ENCODE peak calls at places on chromosomes 1 and 21, in four cellular contexts. X is HCT116, R is IMR-90, Q is fibroblast of lung. V is an unnamed sample.

GRCh38 chr1:17438176-17438976 is 1.1 kb downstream of the RCC2 start:
- DNase-seq in X (no peak), R (peak; percentile 36), Q (peak; percentile 40), V (no peak)

GRCh38 chr1:184753608-184754478 is 815 bp downstream of the EDEM3 start:
- DNase-seq in Q (peak; percentile 28), R (peak; percentile 29), X (no peak), V (no peak)

GRCh38 chr21:38859852-38860251 is 54.1 kb downstream of the ETS2 start:
- DNase-seq in X (no peak), Q (no peak), R (peak; percentile 39), V (no peak)

GRCh38 chr1:93783876-93784275 is 95.1 kb downstream of the DNTTIP2 start:
- DNase-seq in X (no peak), Q (no peak), R (no peak), V (no peak)

GRCh38 chr1:63038586-63038985 is 254.7 kb downstream of the ATG4C start:
- DNase-seq in Q (no peak), R (no peak), X (no peak), V (no peak)

GRCh38 chr1:58983633-58984301 is 199.9 kb upstream of the JUN start:
- DNase-seq in X (no peak), Q (peak; percentile 55), R (no peak), V (no peak)

GRCh38 chr21:31606081-31606874 is 53.2 kb upstream of the SOD1 start:
- DNase-seq in Q (no peak), X (no peak), R (no peak), V (no peak)

GRCh38 chr1:85484716-85485115 is 19.8 kb upstream of the DDAH1 start:
- DNase-seq in Q (no peak), X (no peak), R (no peak), V (no peak)

GRCh38 chr1:5423109-5423508 is 569.1 kb downstream of the NPHP4 start:
- DNase-seq in X (no peak), R (no peak), Q (no peak), V (no peak)

GRCh38 chr21:35614412-35614901 is 445.9 kb downstream of the SETD4 start:
- DNase-seq in X (peak; percentile 4), Q (no peak), R (peak; percentile 39), V (peak; percentile 89)

GRCh38 chr1:191575180-191575579 is 583.1 kb upstream of the RGS18 start:
- DNase-seq in Q (no peak), X (no peak), R (peak; percentile 21), V (no peak)

GRCh38 chr21:28337319-28337718 is 655.4 kb downstream of the LTN1 start:
- DNase-seq in X (no peak), R (peak; percentile 78), Q (peak; percentile 86), V (no peak)

GRCh38 chr1:205536759-205537361 is 32.4 kb downstream of the CDK18 start:
- DNase-seq in Q (no peak), X (no peak), R (no peak), V (no peak)

GRCh38 chr1:54781023-54781723 is 16.9 kb upstream of the PARS2 start:
- DNase-seq in R (no peak), X (no peak), Q (no peak), V (no peak)

GRCh38 chr1:77473690-77474089 is 191.9 kb downstream of the AK5 start:
- DNase-seq in X (no peak), Q (peak; percentile 86), R (peak; percentile 93), V (no peak)

GRCh38 chr1:215377736-215378135 is 189.4 kb upstream of the KCTD3 start:
- DNase-seq in Q (no peak), X (no peak), R (no peak), V (no peak)

GRCh38 chr1:184114818-184115398 is 63.4 kb downstream of the TSEN15 start:
- DNase-seq in X (no peak), Q (no peak), R (no peak), V (no peak)

GRCh38 chr1:86201321-86201720 is 44.7 kb upstream of the COL24A1 start:
- DNase-seq in Q (no peak), R (peak; percentile 47), X (no peak), V (no peak)

GRCh38 chr1:116987256-116987555 is 14.4 kb upstream of the CD101 start:
- DNase-seq in R (no peak), X (no peak), Q (no peak), V (no peak)

GRCh38 chr21:45074818-45075605 is 632 bp downstream of the ADARB1 start:
- DNase-seq in R (no peak), Q (no peak), X (no peak), V (no peak)
- H2AFZ ChIP-seq in R (peak overlapping the region; percentile 84), Q (peak overlapping the region; percentile 43), X (no peak overlapping the region), V (peak overlapping the region; percentile 65)

GRCh38 chr1:94953741-94954140 is 26.8 kb upstream of the CNN3 start:
- DNase-seq in Q (no peak), R (peak; percentile 17), X (no peak), V (no peak)
- H2AFZ ChIP-seq in Q (peak overlapping the region; percentile 24), R (no peak overlapping the region), X (no peak overlapping the region), V (no peak overlapping the region)

GRCh38 chr1:155294520-155295182 is 6.6 kb downstream of the PKLR start:
- DNase-seq in Q (no peak), R (no peak), X (no peak), V (no peak)
- H2AFZ ChIP-seq in Q (no peak overlapping the region), R (peak overlapping the region; percentile 18), X (no peak overlapping the region), V (no peak overlapping the region)

DNA sequence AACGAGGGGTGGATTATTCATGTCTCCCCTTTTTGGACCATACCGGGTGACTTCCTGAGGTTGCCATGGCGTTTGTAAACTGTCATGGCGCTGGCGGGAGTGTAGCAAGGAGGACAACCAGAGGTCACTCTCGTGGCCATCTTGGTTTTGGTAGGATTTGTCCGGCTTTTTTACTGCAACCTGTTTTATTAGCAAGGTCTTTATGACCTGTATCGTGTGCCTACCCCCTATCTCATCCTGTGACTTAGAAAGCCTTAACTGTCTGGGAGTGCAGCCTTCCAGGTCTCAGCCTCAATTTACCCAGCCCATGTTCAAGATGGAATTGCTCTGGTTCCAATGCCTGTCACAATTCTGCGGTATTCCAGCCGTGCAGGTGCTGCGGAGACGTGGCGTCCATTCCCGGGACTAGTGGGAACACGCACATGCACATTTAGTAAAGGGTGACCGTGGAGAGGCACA is 40.2 kb upstream of the ZNF496 start:
- DNase-seq in R (no peak), X (no peak), Q (no peak), V (no peak)
- H2AFZ ChIP-seq in R (no peak overlapping the region), X (no peak overlapping the region), Q (no peak overlapping the region), V (no peak overlapping the region)

DNA sequence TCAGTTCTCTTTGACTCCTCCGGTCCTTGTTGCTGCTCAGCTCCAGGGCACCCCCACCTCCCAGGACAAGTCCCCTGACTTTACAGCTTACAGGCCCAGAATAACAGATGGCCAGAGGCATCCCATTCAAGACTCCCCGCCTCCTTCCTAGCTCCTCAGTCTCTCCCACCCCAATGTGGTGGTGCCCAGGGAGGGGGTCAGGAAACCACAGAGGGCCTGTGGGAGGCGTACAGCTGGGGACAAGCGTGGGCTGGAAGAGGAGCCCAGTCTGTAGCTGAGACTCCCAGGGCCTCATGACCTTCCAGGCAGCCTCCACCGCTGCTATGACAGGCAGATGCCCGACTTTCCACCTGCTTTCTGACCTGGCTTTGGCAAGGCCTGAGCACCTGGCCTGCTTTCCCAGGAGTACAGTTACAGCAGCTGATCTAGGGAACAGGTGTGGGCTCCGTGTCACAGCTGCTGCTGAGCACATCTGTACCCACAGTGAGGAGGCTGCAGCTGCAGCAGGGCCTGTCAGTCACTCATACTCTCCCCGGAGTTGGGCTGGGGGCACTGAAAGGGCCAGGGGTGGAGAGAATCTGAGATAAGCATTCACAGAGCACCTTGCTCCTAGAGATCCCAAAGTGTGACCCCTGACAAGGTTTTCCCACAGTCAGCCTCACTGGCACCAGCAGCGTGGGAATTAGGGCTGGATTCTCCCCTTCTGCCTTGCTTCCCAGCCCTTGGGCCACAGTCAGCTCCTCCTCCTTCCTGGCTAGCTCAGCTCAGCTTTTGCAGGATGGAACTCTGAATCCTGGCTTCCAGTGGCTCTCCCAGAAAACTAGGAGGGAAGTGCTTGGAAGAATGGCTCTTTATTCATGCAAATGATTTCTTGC is 7.1 kb upstream of the NAV1 start:
- DNase-seq in R (no peak), Q (no peak), X (no peak), V (no peak)
- H2AFZ ChIP-seq in R (peak overlapping the region; percentile 27), Q (no peak overlapping the region), X (no peak overlapping the region), V (peak overlapping the region; percentile 36)

DNA sequence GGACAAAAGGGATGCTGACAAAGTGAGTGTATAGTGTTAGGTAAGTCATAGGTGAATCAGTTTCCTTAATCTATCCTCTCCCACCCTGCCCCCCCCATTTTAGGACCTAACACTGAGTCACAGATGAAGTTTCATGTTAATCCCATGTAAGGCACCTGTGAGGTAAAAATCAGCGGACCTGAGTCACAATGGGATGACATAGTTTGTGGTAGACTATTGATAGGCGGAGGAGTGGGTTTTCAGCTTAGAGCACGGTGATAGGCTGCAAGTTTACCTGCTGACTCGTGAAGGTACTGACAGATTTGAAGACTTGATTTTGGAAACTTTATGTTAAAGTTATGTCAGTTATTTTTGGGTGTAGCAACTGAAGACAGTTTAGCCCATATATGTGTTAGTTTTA is 1.7 kb downstream of the TOR1AIP1 start:
- DNase-seq in R (peak; percentile 42), Q (no peak), X (no peak), V (peak; percentile 95)
- H2AFZ ChIP-seq in R (no peak overlapping the region), Q (no peak overlapping the region), X (no peak overlapping the region), V (no peak overlapping the region)

DNA sequence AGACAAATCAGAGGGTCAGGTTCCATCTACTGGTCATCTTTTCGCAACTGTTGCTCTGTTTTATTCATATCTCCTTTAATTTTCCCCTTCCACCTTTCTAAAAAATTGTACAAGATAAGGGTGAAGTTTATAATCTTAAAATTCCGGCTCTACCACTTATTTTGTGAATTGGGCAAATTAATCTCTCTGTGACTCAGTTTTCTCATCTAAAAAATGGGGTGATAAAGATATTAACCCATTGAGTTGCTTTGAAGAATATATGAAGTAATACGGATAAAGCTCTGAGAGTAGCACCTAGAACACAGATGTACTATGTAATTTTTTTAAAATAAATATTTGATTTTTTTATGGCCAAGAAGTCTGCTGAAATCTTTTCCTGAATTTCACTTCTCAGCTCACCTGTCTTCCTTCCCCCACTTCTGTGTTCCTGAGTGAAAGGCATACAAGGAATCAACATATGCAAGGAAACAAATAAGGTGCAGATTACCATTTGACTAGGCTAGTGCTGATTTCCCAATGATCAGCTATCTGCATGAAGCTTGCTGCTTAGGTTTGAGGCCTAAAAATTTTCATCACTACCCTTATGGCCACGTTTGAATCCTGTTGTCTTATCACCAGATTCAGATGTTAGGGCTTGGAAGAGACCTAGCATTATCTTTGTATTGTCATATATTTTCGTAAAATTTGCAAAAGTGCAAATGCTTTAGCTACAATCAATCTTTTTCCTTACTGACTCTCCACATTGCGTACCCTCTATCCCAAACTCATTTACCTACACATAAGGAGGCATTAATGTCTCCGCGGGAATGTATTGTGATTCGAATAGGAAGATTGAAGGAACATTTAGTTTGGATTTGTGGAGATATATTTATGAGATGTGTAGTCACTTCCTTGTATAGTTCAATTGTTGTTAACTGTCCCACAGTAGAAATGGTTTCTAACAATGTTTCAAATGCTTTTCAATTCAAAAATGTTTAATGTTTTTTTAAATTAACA is 718.3 kb upstream of the PTBP2 start:
- DNase-seq in X (no peak), Q (no peak), R (no peak), V (no peak)
- H2AFZ ChIP-seq in X (no peak overlapping the region), Q (no peak overlapping the region), R (no peak overlapping the region), V (no peak overlapping the region)

DNA sequence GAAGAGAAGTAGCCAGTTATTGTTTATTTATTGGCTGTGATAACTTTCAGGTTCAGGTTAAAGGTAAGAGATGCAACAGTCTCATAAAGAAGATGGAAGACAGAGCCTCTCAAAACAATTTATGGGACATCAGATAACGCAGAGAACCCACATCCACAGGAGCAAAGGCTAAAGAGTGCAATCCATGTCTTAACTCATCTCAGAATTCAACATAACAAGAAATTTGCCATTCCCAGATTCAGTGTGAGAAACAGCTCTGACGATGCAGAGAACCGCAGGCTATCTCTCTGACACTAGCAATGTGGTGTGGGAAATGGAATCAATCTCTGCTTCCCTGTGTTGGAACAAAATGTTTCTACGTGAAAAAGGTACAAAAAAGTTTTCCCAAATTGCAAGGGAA is 4.2 kb upstream of the CD244 start:
- DNase-seq in R (no peak), Q (no peak), X (no peak), V (no peak)
- H2AFZ ChIP-seq in R (no peak overlapping the region), Q (no peak overlapping the region), X (no peak overlapping the region), V (no peak overlapping the region)